ENCODE peak calls at places on chromosomes 2 and 18, in five cellular contexts. A is spleen, E is HFF-Myc, J is AG04449, P is heart left ventricle. M is an unnamed sample.

GRCh38 chr2:188976545-188977268 is 2.5 kb downstream of the COL3A1 start:
- DNase-seq in E (no peak), A (no peak), P (no peak), J (no peak), M (no peak)

GRCh38 chr18:23900979-23901378 is 113.6 kb upstream of the TTC39C start:
- DNase-seq in P (peak; percentile 24), A (no peak), E (no peak), J (no peak), M (no peak)

GRCh38 chr18:7221424-7222155 is 9.3 kb upstream of the LRRC30 start:
- DNase-seq in P (peak; percentile 40), A (no peak), E (peak; percentile 42), J (peak; percentile 14), M (peak; percentile 32)

GRCh38 chr2:231667497-231667896 is 40.8 kb upstream of the PTMA start:
- DNase-seq in P (no peak), A (no peak), E (no peak), J (no peak), M (no peak)

GRCh38 chr2:197028230-197028629 is 101.7 kb upstream of the PGAP1 start:
- DNase-seq in E (peak; percentile 63), A (no peak), P (no peak), J (peak; percentile 28), M (no peak)

GRCh38 chr2:175414872-175415487 is 233.5 kb upstream of the ATP5MC3 start:
- DNase-seq in J (peak; percentile 16), E (peak; percentile 55), P (peak; percentile 59), A (no peak), M (peak; percentile 20)

GRCh38 chr2:68045337-68045736 is 17.5 kb downstream of the C1D start:
- DNase-seq in P (no peak), A (no peak), J (no peak), E (peak; percentile 77), M (no peak)

GRCh38 chr2:145007673-145008263 is 487.8 kb upstream of the ZEB2 start:
- DNase-seq in E (peak; percentile 42), P (peak; percentile 27), A (no peak), J (no peak), M (no peak)

GRCh38 chr18:64806232-64806631 is 657.3 kb upstream of the LINC00305 start:
- DNase-seq in J (no peak), A (no peak), P (no peak), E (no peak), M (no peak)

GRCh38 chr2:27212626-27213471 is 781 bp upstream of the SLC5A6 start:
- DNase-seq in P (no peak), E (no peak), A (no peak), J (no peak), M (no peak)

GRCh38 chr2:158297120-158297519 is 159.4 kb downstream of the CCDC148 start:
- DNase-seq in E (no peak), J (no peak), P (no peak), A (no peak), M (no peak)

GRCh38 chr2:191844706-191845105 is 2.2 kb downstream of the CAVIN2 start:
- DNase-seq in P (no peak), E (no peak), A (no peak), J (no peak), M (no peak)

GRCh38 chr2:229407170-229407569 is 136.1 kb upstream of the PID1 start:
- DNase-seq in A (no peak), E (peak; percentile 88), J (no peak), P (peak; percentile 48), M (peak; percentile 95)

GRCh38 chr2:67616749-67617148 is 219.6 kb downstream of the ETAA1 start:
- DNase-seq in J (no peak), A (no peak), P (peak; percentile 26), E (peak; percentile 50), M (no peak)

GRCh38 chr2:199659207-199659606 is 191.8 kb downstream of the FTCDNL1 start:
- DNase-seq in J (no peak), A (peak; percentile 68), E (no peak), P (peak; percentile 33), M (no peak)

GRCh38 chr18:55384551-55385275 is 203.3 kb downstream of the TCF4 start:
- DNase-seq in A (no peak), P (no peak), E (no peak), J (no peak), M (no peak)

GRCh38 chr2:128458438-128458837 is 139.8 kb upstream of the HS6ST1 start:
- DNase-seq in E (no peak), P (no peak), J (no peak), A (no peak), M (no peak)

GRCh38 chr18:70221911-70222278 is 16.4 kb upstream of the RTTN start:
- DNase-seq in J (no peak), A (no peak), P (no peak), E (no peak), M (no peak)

GRCh38 chr2:121386707-121387106 is 101.7 kb upstream of the TFCP2L1 start:
- DNase-seq in J (no peak), E (no peak), P (no peak), A (no peak), M (peak; percentile 49)

GRCh38 chr2:88838165-88838635 is 146.7 kb downstream of the RPIA start:
- DNase-seq in P (no peak), J (no peak), A (peak; percentile 80), E (no peak), M (no peak)

DNA sequence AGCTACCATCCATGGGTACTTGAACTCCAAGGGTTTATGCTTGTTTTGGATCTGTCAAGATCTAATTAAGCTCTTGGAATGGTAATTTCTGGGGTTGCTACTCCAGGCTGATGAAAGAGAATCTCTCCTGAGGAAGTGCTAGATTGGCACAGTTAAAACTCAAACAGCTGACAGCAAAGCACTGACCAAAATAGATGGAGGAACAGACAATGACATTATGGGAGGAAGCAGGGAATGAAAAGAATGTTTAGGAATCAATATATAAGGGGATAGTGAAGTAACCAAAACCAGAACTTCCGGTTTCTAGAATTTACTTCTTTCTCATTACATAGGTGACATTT is 6.3 kb downstream of the THUMPD2 start:
- DNase-seq in P (no peak), A (no peak), E (no peak), J (no peak), M (no peak)
- H3K4me3 ChIP-seq in P (no peak overlapping the region), A (no peak overlapping the region), E (no peak overlapping the region), J (no peak overlapping the region), M (no peak overlapping the region)

GRCh38 chr2:146927080-146927714 is 917.6 kb upstream of the ACVR2A start:
- DNase-seq in A (no peak), E (peak; percentile 29), J (no peak), P (no peak), M (peak; percentile 22)

GRCh38 chr2:146934921-146935320 is 909.9 kb upstream of the ACVR2A start:
- DNase-seq in P (no peak), E (no peak), J (no peak), A (no peak), M (no peak)

DNA sequence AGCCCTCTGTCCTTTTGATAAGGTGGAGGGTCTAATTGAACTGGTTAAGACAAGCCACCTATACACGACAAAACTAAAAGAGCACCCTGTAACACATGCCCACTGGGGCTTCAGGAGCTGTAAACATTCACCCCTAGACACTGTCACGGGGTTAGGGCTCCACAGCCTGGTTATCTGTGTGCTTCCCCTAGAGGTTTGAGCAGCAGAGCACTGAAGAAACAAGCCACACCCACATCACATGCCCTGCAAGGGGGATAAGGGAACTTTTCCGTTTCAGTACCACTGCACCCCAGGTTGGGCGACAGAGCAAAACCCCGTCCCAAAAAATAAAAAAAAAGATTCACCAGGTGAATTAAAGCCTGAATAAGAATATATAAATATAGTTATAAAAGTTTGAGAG is 913.7 kb upstream of the ACVR2A start:
- DNase-seq in P (no peak), A (no peak), J (no peak), E (no peak), M (no peak)
- TF ChIP-seq CTCF in P (no peak), A (no peak), J (no peak), E (no peak), M (no peak)

GRCh38 chr2:143161982-143162837 is 33.0 kb downstream of the ARHGAP15 start:
- DNase-seq in A (peak; percentile 76), P (no peak), E (peak; percentile 6), J (no peak), M (no peak)

GRCh38 chr2:143158500-143159262 is 29.5 kb downstream of the ARHGAP15 start:
- DNase-seq in A (no peak), P (no peak), J (no peak), E (no peak), M (no peak)

GRCh38 chr2:143163499-143163898 is 34.3 kb downstream of the ARHGAP15 start:
- DNase-seq in J (no peak), P (no peak), E (no peak), A (no peak), M (no peak)

GRCh38 chr2:143162997-143163396 is 33.8 kb downstream of the ARHGAP15 start:
- DNase-seq in P (no peak), E (no peak), A (no peak), J (no peak), M (no peak)

DNA sequence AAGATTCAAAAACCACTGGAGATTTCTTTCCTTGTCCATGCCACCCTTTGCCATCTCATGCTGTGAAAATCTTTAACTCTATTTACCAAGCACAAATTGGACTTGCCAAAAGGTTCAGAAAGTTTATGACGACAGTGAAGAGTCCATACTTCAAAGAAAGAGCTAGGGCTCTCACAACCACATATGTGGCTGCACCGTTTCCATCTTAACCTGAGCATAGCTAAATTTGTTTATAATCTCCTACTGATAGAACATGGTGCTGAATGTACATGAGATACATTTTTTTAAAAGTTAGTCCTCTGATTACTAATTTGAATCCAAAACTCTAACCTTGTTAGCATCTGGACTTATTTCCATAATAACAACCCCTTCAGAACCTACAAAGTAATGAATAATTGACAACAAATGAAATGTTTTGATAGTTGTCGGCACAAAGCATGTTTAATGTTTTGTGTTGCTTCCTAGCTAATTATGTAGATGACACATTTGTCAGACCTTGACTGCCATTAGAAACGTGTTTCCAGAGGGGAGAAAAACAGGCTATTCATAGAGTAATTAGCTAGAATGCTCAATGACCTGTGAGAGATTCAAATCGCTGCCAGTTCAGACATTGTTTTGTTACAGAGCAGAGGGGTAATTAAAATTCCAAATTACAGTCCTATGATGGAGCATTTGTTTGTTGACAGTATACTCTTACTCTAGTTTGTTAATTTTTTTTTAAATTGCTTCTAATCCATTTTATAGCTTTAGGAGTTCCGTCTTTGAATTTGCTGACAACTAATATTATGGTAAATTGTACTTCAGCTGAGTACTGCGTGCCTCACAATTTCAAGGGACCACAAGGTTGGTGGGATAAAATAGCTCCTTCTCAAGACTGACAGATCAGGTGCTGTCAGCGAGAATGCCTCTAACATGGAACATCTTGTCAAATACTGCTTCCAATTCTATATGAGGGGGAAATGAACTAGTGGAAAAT is 31.8 kb downstream of the ARHGAP15 start:
- DNase-seq in A (no peak), E (no peak), P (no peak), J (no peak), M (no peak)
- H3K4me3 ChIP-seq in A (no peak overlapping the region), E (no peak overlapping the region), P (no peak overlapping the region), J (no peak overlapping the region), M (no peak overlapping the region)

GRCh38 chr2:7759898-7760297 is 842.7 kb downstream of the RNF144A start:
- DNase-seq in E (no peak), P (no peak), J (no peak), A (no peak), M (no peak)

GRCh38 chr2:7766302-7766701 is 849.1 kb downstream of the RNF144A start:
- DNase-seq in P (no peak), A (no peak), E (no peak), J (no peak), M (no peak)

GRCh38 chr2:7767902-7768301 is 850.7 kb downstream of the RNF144A start:
- DNase-seq in E (no peak), P (no peak), A (no peak), J (no peak), M (no peak)

GRCh38 chr2:7766978-7767565 is 849.9 kb downstream of the RNF144A start:
- DNase-seq in A (no peak), E (no peak), J (no peak), P (no peak), M (no peak)

GRCh38 chr2:7765236-7765635 is 848.0 kb downstream of the RNF144A start:
- DNase-seq in P (no peak), J (no peak), A (no peak), E (no peak), M (no peak)
- TF ChIP-seq CTCF in P (no peak), J (no peak), A (no peak), E (no peak), M (no peak)

M was measured in epithelial cell of proximal tubule.